ENCODE peak calls at places on chromosome X, in ten cellular contexts. N is AG09309, B is anterior cingulate cortex, V is AG04449, J is small intestine, C is RCC 7860, P is dermis microvascular lymphatic vessel endothelial cell, S is head of caudate nucleus, Z is hepatocyte, U is GM04503. H is an unnamed sample.

GRCh38 chrX:68997461-68997860 is 167.8 kb downstream of the PJA1 start:
- DNase-seq in N (no peak), B (no peak), V (no peak), J (no peak), C (no peak), P (peak; percentile 61), S (no peak), Z (no peak), U (no peak), H (no peak)

GRCh38 chrX:40465735-40466551 is 114.8 kb upstream of the ATP6AP2 start:
- DNase-seq in N (no peak), B (no peak), V (no peak), J (no peak), C (no peak), P (no peak), S (no peak), Z (no peak), U (no peak), H (no peak)

GRCh38 chrX:49037883-49038475 is 5.2 kb downstream of the TFE3 start:
- DNase-seq in N (no peak), B (no peak), V (no peak), J (no peak), C (no peak), P (no peak), S (no peak), Z (no peak), U (no peak), H (no peak)

GRCh38 chrX:15493118-15494082 is at the start of gene PIR:
- DNase-seq in N (peak; percentile 29), B (peak; percentile 81), V (no peak), J (peak; percentile 87), C (peak; percentile 67), P (peak; percentile 88), S (peak; percentile 88), Z (peak; percentile 96), U (peak; percentile 17), H (peak; percentile 80)

GRCh38 chrX:153669174-153669890 is 4.3 kb downstream of the PNCK start:
- DNase-seq in N (no peak), B (no peak), V (no peak), J (no peak), C (no peak), P (peak; percentile 20), S (no peak), Z (no peak), U (no peak), H (no peak)

GRCh38 chrX:35890699-35891098 is 28.8 kb upstream of the CFAP47 start:
- DNase-seq in N (no peak), B (no peak), V (no peak), J (peak; percentile 73), C (peak; percentile 66), P (peak; percentile 2), S (peak; percentile 27), Z (peak; percentile 75), U (no peak), H (no peak)

GRCh38 chrX:55240788-55241187 is 20.6 kb downstream of the PAGE5 start:
- DNase-seq in N (no peak), B (no peak), V (no peak), J (no peak), C (peak; percentile 57), P (no peak), S (no peak), Z (no peak), U (no peak), H (no peak)

GRCh38 chrX:139889760-139890159 is 43.1 kb downstream of the ATP11C start:
- DNase-seq in N (no peak), B (no peak), V (no peak), J (no peak), C (no peak), P (no peak), S (no peak), Z (no peak), U (no peak), H (no peak)

GRCh38 chrX:135973025-135973547 is 702 bp downstream of the MMGT1 start:
- DNase-seq in N (no peak), B (peak; percentile 1), V (no peak), J (peak; percentile 43), C (peak; percentile 10), P (peak; percentile 51), S (peak; percentile 13), Z (peak; percentile 19), U (no peak), H (no peak)

GRCh38 chrX:83160096-83160495 is 348.0 kb upstream of the POU3F4 start:
- DNase-seq in N (no peak), B (no peak), V (no peak), J (no peak), C (no peak), P (no peak), S (no peak), Z (no peak), U (no peak), H (no peak)

GRCh38 chrX:151983186-151983585 is 8.7 kb upstream of the GABRE start:
- DNase-seq in N (no peak), B (no peak), V (no peak), J (peak; percentile 29), C (no peak), P (peak; percentile 64), S (no peak), Z (no peak), U (no peak), H (no peak)

GRCh38 chrX:13001097-13001496 is 26.2 kb downstream of the TMSB4X start:
- DNase-seq in N (no peak), B (no peak), V (no peak), J (no peak), C (no peak), P (no peak), S (no peak), Z (no peak), U (no peak), H (no peak)

GRCh38 chrX:24426340-24426913 is 38.7 kb upstream of the PDK3 start:
- DNase-seq in N (no peak), B (no peak), V (no peak), J (peak; percentile 33), C (no peak), P (peak; percentile 2), S (peak; percentile 17), Z (no peak), U (no peak), H (no peak)

GRCh38 chrX:48035891-48036290 is 29.1 kb downstream of the SPACA5 start:
- DNase-seq in N (no peak), B (no peak), V (no peak), J (no peak), C (no peak), P (peak; percentile 16), S (no peak), Z (no peak), U (no peak), H (no peak)

GRCh38 chrX:130245441-130245840 is 23.3 kb downstream of the ZNF280C start:
- DNase-seq in N (peak; percentile 29), B (no peak), V (peak; percentile 54), J (no peak), C (no peak), P (no peak), S (no peak), Z (no peak), U (peak; percentile 46), H (no peak)

GRCh38 chrX:69060631-69061408 is 104.4 kb downstream of the PJA1 start:
- DNase-seq in N (no peak), B (no peak), V (no peak), J (peak; percentile 52), C (no peak), P (peak; percentile 53), S (no peak), Z (peak; percentile 37), U (no peak), H (no peak)

GRCh38 chrX:124289443-124289842 is 43.0 kb upstream of the TEX13D start:
- DNase-seq in N (no peak), B (no peak), V (no peak), J (no peak), C (no peak), P (no peak), S (no peak), Z (no peak), U (no peak), H (no peak)

GRCh38 chrX:153766098-153766817 is 2.2 kb downstream of the PLXNB3 start:
- DNase-seq in N (no peak), B (peak; percentile 62), V (peak; percentile 3), J (no peak), C (peak; percentile 65), P (peak; percentile 67), S (peak; percentile 53), Z (peak; percentile 72), U (peak; percentile 19), H (no peak)

GRCh38 chrX:38154818-38155217 is 65.9 kb downstream of the SRPX start:
- DNase-seq in N (no peak), B (no peak), V (no peak), J (peak; percentile 31), C (no peak), P (no peak), S (no peak), Z (no peak), U (no peak), H (no peak)

GRCh38 chrX:8341814-8342590 is 122.6 kb upstream of the VCX3B start:
- DNase-seq in N (no peak), B (no peak), V (no peak), J (no peak), C (peak; percentile 52), P (no peak), S (peak; percentile 49), Z (no peak), U (no peak), H (no peak)

GRCh38 chrX:129600981-129601424 is 53.8 kb downstream of the APLN start:
- DNase-seq in N (no peak), B (peak; percentile 51), V (no peak), J (peak; percentile 19), C (peak; percentile 5), P (peak; percentile 12), S (peak; percentile 50), Z (peak; percentile 34), U (no peak), H (no peak)

GRCh38 chrX:72245461-72246089 is 6.7 kb upstream of the ERCC6L start:
- DNase-seq in N (no peak), B (peak; percentile 24), V (no peak), J (peak; percentile 58), C (peak; percentile 19), P (peak; percentile 55), S (peak; percentile 63), Z (peak; percentile 56), U (no peak), H (no peak)

GRCh38 chrX:103376979-103377324 is 614 bp downstream of the BEX3 start:
- DNase-seq in N (no peak), B (peak; percentile 11), V (no peak), J (no peak), C (no peak), P (peak; percentile 24), S (peak; percentile 38), Z (peak; percentile 46), U (no peak), H (no peak)

GRCh38 chrX:1336331-1337143 is at the start of gene IL3RA:
- DNase-seq in N (no peak), B (peak; percentile 15), V (no peak), J (no peak), C (no peak), P (peak; percentile 60), S (peak; percentile 40), Z (peak; percentile 45), U (no peak), H (no peak)

GRCh38 chrX:47523297-47523696 is 37.7 kb upstream of the ARAF start:
- DNase-seq in N (no peak), B (peak; percentile 77), V (no peak), J (peak; percentile 64), C (peak; percentile 64), P (peak; percentile 71), S (peak; percentile 86), Z (peak; percentile 83), U (no peak), H (peak; percentile 77)

GRCh38 chrX:47217121-47217851 is 1.2 kb upstream of the CDK16 start:
- DNase-seq in N (no peak), B (no peak), V (no peak), J (peak; percentile 52), C (peak; percentile 48), P (peak; percentile 57), S (no peak), Z (peak; percentile 82), U (no peak), H (no peak)

GRCh38 chrX:67613366-67613765 is 69.5 kb downstream of the AR start:
- DNase-seq in N (no peak), B (no peak), V (no peak), J (no peak), C (no peak), P (peak; percentile 33), S (no peak), Z (no peak), U (no peak), H (no peak)

GRCh38 chrX:19569121-19569805 is 54.0 kb upstream of the MAP3K15 start:
- DNase-seq in N (no peak), B (no peak), V (no peak), J (no peak), C (no peak), P (no peak), S (no peak), Z (no peak), U (no peak), H (no peak)

H was measured in C1 segment of cervical spinal cord.